ENCODE peak calls at places on chromosomes 4 and X, in six cellular contexts. O is HL-60, A is WERI-Rb-1, X is GM12864, P is fibroblast of pulmonary artery, S is left ventricle myocardium inferior. L is an unnamed sample.

GRCh38 chr4:36196145-36196925 is 48.0 kb downstream of the ARAP2 start:
- DNase-seq in O (no peak), S (no peak), X (no peak), A (no peak), P (no peak), L (no peak)

GRCh38 chr4:173862754-173863153 is 332.7 kb upstream of the HAND2 start:
- DNase-seq in S (no peak), A (no peak), O (no peak), X (no peak), P (no peak), L (no peak)

GRCh38 chr4:86358176-86358701 is 1.6 kb downstream of the MAPK10 start:
- DNase-seq in S (no peak), X (no peak), P (peak), O (no peak), A (no peak), L (no peak)

GRCh38 chrX:71103110-71103983 is 3.2 kb downstream of the CXorf65 start:
- DNase-seq in A (peak), P (no peak), O (peak), S (no peak), X (no peak), L (no peak)

GRCh38 chrX:103453655-103454054 is 65.6 kb downstream of the RAB40A start:
- DNase-seq in P (peak), X (no peak), S (no peak), A (no peak), O (no peak), L (peak)

GRCh38 chr4:68245594-68245993 is at the start of gene TMPRSS11B:
- DNase-seq in S (no peak), X (no peak), A (no peak), O (no peak), P (no peak), L (no peak)

GRCh38 chr4:133157460-133158160 is 8.5 kb downstream of the PCDH10 start:
- DNase-seq in P (no peak), A (no peak), S (no peak), O (no peak), X (no peak), L (peak)

GRCh38 chr4:31657859-31658258 is 937.7 kb downstream of the PCDH7 start:
- DNase-seq in P (peak), X (no peak), S (no peak), O (no peak), A (no peak), L (peak)

GRCh38 chr4:153143527-153144348 is 60.5 kb upstream of the TRIM2 start:
- DNase-seq in A (peak), O (no peak), P (no peak), S (no peak), X (no peak), L (peak)

GRCh38 chrX:135512508-135513139 is 7.8 kb upstream of the INTS6L start:
- DNase-seq in O (peak), S (no peak), X (no peak), P (no peak), A (no peak), L (no peak)

GRCh38 chrX:147917700-147918694 is 6.3 kb downstream of the FMR1 start:
- DNase-seq in A (no peak), X (no peak), O (peak), P (peak), S (no peak), L (peak)

GRCh38 chr4:80072607-80073361 is at the start of gene ANTXR2:
- DNase-seq in X (no peak), O (peak), A (peak), S (peak), P (peak), L (peak)

GRCh38 chr4:89469930-89470375 is 162.4 kb upstream of the GPRIN3 start:
- DNase-seq in P (peak), X (peak), A (no peak), O (peak), S (no peak), L (peak)

GRCh38 chr4:2339458-2340271 is 77.8 kb upstream of the MXD4 start:
- DNase-seq in S (no peak), X (no peak), A (no peak), P (no peak), O (no peak), L (no peak)

GRCh38 chr4:102416765-102417164 is 71.5 kb upstream of the SLC39A8 start:
- DNase-seq in O (no peak), X (no peak), S (no peak), A (no peak), P (no peak), L (no peak)

GRCh38 chrX:2897311-2897689 is 31.8 kb downstream of the ARSD start:
- DNase-seq in S (no peak), O (no peak), P (no peak), A (no peak), X (no peak), L (no peak)

GRCh38 chr4:73770917-73771316 is 30.5 kb downstream of the CXCL8 start:
- DNase-seq in X (no peak), A (no peak), P (no peak), O (no peak), S (no peak), L (no peak)

GRCh38 chr4:23962462-23962861 is 72.6 kb upstream of the PPARGC1A start:
- DNase-seq in P (no peak), A (no peak), O (no peak), S (no peak), X (no peak), L (no peak)

GRCh38 chrX:84189125-84189524 is 1.1 kb upstream of the RPS6KA6 start:
- DNase-seq in P (no peak), S (no peak), X (no peak), A (no peak), O (no peak), L (no peak)

GRCh38 chr4:10093273-10093621 is 23.4 kb downstream of the WDR1 start:
- DNase-seq in A (no peak), X (no peak), O (no peak), S (no peak), P (no peak), L (no peak)

GRCh38 chr4:13615162-13615561 is 12.4 kb downstream of the BOD1L1 start:
- DNase-seq in O (peak), P (no peak), A (no peak), S (no peak), X (no peak), L (no peak)

GRCh38 chr4:13542577-13543042 is 1.7 kb downstream of the NKX3-2 start:
- DNase-seq in P (no peak), S (no peak), A (peak), O (no peak), X (no peak), L (no peak)

GRCh38 chrX:121479406-121479805 is 432.0 kb downstream of the GLUD2 start:
- DNase-seq in X (no peak), S (no peak), O (no peak), A (no peak), P (no peak), L (no peak)

GRCh38 chr4:145352438-145353145 is 129.1 kb upstream of the SMAD1 start:
- DNase-seq in A (no peak), X (no peak), S (no peak), P (no peak), O (no peak), L (peak)

GRCh38 chr4:17811078-17811603 is 362 bp downstream of the NCAPG start:
- DNase-seq in A (peak), P (no peak), S (peak), O (no peak), X (no peak), L (no peak)

GRCh38 chrX:54248309-54248708 is 65.3 kb upstream of the FAM120C start:
- DNase-seq in X (no peak), P (peak), S (no peak), A (no peak), O (no peak), L (peak)

GRCh38 chr4:128311659-128312392 is 24.2 kb upstream of the PGRMC2 start:
- DNase-seq in P (no peak), S (no peak), O (no peak), A (no peak), X (no peak), L (no peak)

GRCh38 chr4:130995988-130996387 is 1900.0 kb downstream of the C4orf33 start:
- DNase-seq in A (no peak), O (no peak), S (no peak), P (no peak), X (no peak), L (no peak)

GRCh38 chr4:119314356-119314755 is 7.6 kb downstream of the FABP2 start:
- DNase-seq in P (peak), S (no peak), X (no peak), A (peak), O (peak), L (peak)

GRCh38 chr4:89275587-89275986 is 32.0 kb downstream of the GPRIN3 start:
- DNase-seq in X (no peak), S (no peak), P (no peak), A (no peak), O (no peak), L (no peak)

GRCh38 chrX:427812-428725 is 41.4 kb upstream of the PPP2R3B start:
- DNase-seq in X (no peak), P (peak), A (peak), S (no peak), O (peak), L (no peak)

GRCh38 chrX:22343192-22343591 is 70.5 kb downstream of the CBLL2 start:
- DNase-seq in X (no peak), S (no peak), O (no peak), A (no peak), P (no peak), L (no peak)

GRCh38 chrX:30309139-30309571 is at the start of gene NR0B1:
- DNase-seq in O (no peak), A (peak), P (no peak), X (no peak), S (no peak), L (no peak)

DNA sequence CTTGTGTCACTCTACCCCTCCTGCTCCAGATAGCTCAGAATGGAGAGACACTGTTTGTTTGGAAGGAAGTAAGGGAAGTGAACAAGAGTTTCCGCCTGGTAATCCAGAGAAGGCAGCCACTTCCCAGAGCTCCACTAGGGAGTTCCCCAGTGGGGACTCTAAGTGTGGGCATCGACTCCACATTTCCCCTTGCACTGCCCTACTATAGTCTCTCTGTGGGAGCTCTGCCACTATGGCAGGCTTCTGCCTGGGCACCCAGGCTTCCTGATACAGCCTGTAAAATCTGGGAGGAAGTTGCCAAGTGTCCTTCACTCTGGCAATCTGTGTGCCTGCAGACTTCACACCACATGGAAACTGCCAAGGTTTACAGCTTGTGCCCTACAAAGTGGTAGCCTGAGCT is 245.8 kb upstream of the DMD start:
- DNase-seq in P (no peak), A (no peak), S (no peak), O (no peak), X (no peak), L (no peak)
- H3K4me3 ChIP-seq in P (no peak), A (no peak), S (no peak), O (no peak), X (no peak), L (no peak)

GRCh38 chr4:122827899-122828601 is 1.4 kb downstream of the FGF2 start:
- DNase-seq in O (peak), S (no peak), A (peak), X (peak), P (peak), L (peak)

GRCh38 chr4:122833999-122834398 is 7.4 kb downstream of the FGF2 start:
- DNase-seq in A (no peak), P (no peak), S (no peak), O (no peak), X (no peak), L (no peak)

GRCh38 chr4:122832732-122833131 is 6.1 kb downstream of the FGF2 start:
- DNase-seq in O (no peak), P (no peak), X (no peak), S (no peak), A (no peak), L (no peak)

GRCh38 chr4:122830392-122831095 is 3.9 kb downstream of the FGF2 start:
- DNase-seq in A (no peak), S (no peak), P (peak), O (no peak), X (no peak), L (no peak)

GRCh38 chr4:122831515-122832196 is 5.0 kb downstream of the FGF2 start:
- DNase-seq in P (no peak), A (no peak), S (no peak), X (no peak), O (no peak), L (no peak)
- TF ChIP-seq CTCF in P (no peak), A (no peak), S (no peak), X (no peak), O (no peak), L (no peak)

GRCh38 chr4:184352891-184353290 is 121.5 kb downstream of the IRF2 start:
- DNase-seq in A (no peak), O (no peak), X (no peak), P (no peak), S (no peak), L (no peak)

GRCh38 chr4:184350964-184351363 is 123.4 kb downstream of the IRF2 start:
- DNase-seq in S (no peak), P (no peak), A (no peak), X (no peak), O (no peak), L (no peak)

GRCh38 chr4:184350213-184350817 is 124.0 kb downstream of the IRF2 start:
- DNase-seq in A (no peak), P (no peak), O (no peak), X (no peak), S (no peak), L (no peak)

GRCh38 chr4:184349283-184350039 is 124.9 kb downstream of the IRF2 start:
- DNase-seq in S (no peak), P (no peak), A (no peak), X (no peak), O (peak), L (no peak)

DNA sequence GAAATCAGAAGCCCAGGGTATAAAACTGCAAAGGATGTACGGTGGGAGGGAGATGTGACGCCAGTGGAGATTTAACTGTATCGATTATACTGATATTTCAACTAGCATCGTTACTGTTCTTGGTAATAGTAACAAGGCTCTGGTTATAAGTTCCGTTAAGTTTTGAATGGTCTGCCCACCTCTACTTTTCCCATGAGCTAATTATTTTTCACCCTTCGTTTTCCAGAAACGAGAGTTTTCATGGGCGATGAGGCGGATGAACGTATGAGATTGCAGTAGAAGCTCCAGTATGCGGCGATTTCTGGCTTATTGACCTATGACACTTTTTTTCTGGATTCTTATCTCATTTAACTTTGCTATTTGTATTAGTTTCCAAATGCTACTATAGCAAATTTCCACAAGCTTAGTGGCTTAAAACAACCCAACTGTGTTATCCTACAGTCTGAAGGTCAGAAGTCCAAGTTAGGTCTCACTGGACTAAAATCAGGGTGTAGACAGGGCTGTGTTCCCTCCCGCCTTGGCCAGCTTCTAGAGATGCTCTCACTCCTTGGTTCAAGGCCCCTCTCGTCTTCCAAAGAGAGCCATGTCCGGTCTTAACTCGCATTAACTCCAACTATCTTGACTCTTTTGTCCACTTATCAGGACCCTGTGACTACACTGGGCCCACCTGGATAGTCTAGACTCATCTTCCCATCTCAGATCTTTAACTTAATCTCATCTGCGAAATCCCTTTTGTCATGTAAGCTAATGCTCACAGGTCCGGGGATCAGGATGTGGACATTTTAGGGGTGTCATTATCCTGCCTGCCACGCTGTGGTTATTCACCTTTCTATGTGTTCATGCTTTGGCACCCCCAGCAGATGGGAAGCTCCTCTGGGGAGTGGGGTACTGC is 122.5 kb downstream of the IRF2 start:
- DNase-seq in X (no peak), A (no peak), S (no peak), O (no peak), P (no peak), L (no peak)
- H3K4me3 ChIP-seq in X (peak), A (no peak), S (no peak), O (no peak), P (no peak), L (no peak)

GRCh38 chrX:72296991-72297390 is 8.7 kb downstream of the CITED1 start:
- DNase-seq in X (no peak), P (no peak), S (no peak), A (no peak), O (no peak), L (no peak)

GRCh38 chrX:72299891-72300630 is 5.7 kb downstream of the CITED1 start:
- DNase-seq in O (no peak), A (no peak), P (no peak), S (no peak), X (no peak), L (no peak)

GRCh38 chrX:72297953-72298730 is 7.6 kb downstream of the CITED1 start:
- DNase-seq in A (peak), X (no peak), S (no peak), P (peak), O (peak), L (no peak)

GRCh38 chrX:72295745-72296144 is 10.0 kb downstream of the CITED1 start:
- DNase-seq in A (no peak), S (no peak), X (no peak), P (no peak), O (no peak), L (no peak)

GRCh38 chrX:72294497-72294896 is 11.2 kb downstream of the CITED1 start:
- DNase-seq in S (no peak), O (no peak), X (no peak), P (no peak), A (no peak), L (no peak)
- TF ChIP-seq CTCF in S (no peak), O (no peak), X (no peak), P (no peak), A (no peak), L (no peak)

GRCh38 chrX:13836575-13836974 is 19.7 kb upstream of the GPM6B start:
- DNase-seq in A (no peak), X (no peak), P (no peak), O (no peak), S (no peak), L (no peak)
- H3K4me3 ChIP-seq in A (no peak), X (no peak), P (no peak), O (no peak), S (no peak), L (no peak)

DNA sequence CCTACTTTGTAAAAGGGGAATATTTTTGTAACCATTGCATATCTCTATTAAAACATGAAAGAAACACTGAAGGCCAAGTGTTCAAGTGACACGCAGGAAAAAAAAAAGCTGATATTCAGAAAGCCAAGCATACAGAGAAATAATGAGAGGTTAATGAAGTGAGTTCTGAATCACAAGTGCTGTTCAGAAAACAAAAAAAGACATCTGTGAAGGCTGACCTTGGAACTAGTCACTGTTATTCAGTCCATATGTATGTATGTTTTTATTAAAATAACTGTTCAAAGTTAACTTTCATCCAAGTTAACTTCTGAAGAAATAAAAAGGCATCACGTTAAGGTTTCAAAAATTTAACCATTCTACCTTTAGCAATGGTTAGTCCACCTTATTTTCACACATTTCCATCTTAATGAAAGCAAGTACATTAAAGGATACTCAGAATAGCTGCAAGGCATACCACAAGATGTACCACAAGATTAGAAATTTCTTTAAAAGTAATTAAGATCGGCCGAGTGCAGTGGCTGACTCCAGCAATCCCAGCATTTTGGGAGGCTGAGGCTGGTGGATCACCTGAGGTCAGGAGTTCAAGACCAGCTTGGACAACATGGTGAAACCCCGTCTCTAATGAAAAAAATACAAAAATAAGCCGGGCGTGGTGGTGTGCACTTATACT is 31.4 kb downstream of the SH3RF1 start:
- DNase-seq in A (no peak), P (no peak), S (no peak), O (no peak), X (no peak), L (no peak)
- TF ChIP-seq CTCF in A (no peak), P (no peak), S (no peak), O (no peak), X (no peak), L (no peak)

DNA sequence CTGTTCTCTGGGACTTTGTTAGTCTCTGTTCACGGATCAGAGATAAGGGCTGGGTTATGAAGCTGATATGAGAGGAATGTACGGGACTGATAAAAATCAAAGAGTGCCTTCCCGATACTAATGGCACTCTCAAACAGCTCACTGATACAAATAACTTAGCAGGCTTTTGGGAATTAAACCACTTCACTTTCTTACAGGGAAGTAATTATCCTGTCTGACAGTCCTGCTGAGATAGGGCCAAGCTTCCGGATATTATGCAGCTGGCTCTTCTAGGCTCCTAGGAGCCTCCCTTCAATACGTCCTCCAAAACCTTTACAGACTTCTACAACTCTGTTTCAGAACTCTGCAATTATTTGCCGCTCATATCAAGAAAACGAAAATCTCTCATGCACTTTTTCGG is 418.0 kb downstream of the NLGN4X start:
- DNase-seq in A (no peak), S (no peak), O (no peak), P (no peak), X (no peak), L (no peak)
- H3K4me3 ChIP-seq in A (no peak), S (no peak), O (no peak), P (no peak), X (no peak), L (no peak)